ENCODE peak calls at places on chromosomes 3 and 15, in nine cellular contexts. A is GM13977, M is MM.1S, D is GM10248, P is mucosa of descending colon, S is endothelial cell, L is psoas muscle, K is body of pancreas, G is AG10803. J is an unnamed sample.

GRCh38 chr15:72979308-72979707 is 73.0 kb upstream of the NEO1 start:
- DNase-seq in A (no peak), M (no peak), D (no peak), P (no peak), S (no peak), L (no peak), K (no peak), G (no peak), J (no peak)

GRCh38 chr3:197775317-197775716 is 15.7 kb upstream of the LRCH3 start:
- DNase-seq in A (no peak), M (no peak), D (no peak), P (no peak), S (no peak), L (no peak), K (no peak), G (no peak), J (no peak)

GRCh38 chr15:71044006-71044405 is 71.3 kb upstream of the THSD4 start:
- DNase-seq in A (no peak), M (no peak), D (no peak), P (no peak), S (no peak), L (no peak), K (no peak), G (peak; percentile 29), J (no peak)

GRCh38 chr15:98647774-98648653 is at the start of gene IGF1R:
- DNase-seq in A (peak; percentile 91), M (peak; percentile 93), D (peak; percentile 86), P (peak; percentile 87), S (peak; percentile 95), L (peak; percentile 93), K (peak; percentile 91), G (peak; percentile 86), J (peak; percentile 87)

GRCh38 chr3:174822320-174822719 is 36.8 kb upstream of the NAALADL2 start:
- DNase-seq in A (no peak), M (no peak), D (no peak), P (no peak), S (no peak), L (no peak), K (no peak), G (peak; percentile 24), J (no peak)

GRCh38 chr3:49358884-49359225 is 702 bp upstream of the GPX1 start:
- DNase-seq in A (peak; percentile 38), M (no peak), D (peak; percentile 34), P (no peak), S (peak; percentile 57), L (no peak), K (no peak), G (no peak), J (peak; percentile 45)

GRCh38 chr15:48579945-48580671 is 65.4 kb downstream of the FBN1 start:
- DNase-seq in A (no peak), M (no peak), D (no peak), P (no peak), S (no peak), L (no peak), K (no peak), G (peak; percentile 48), J (no peak)

GRCh38 chr15:34709866-34710265 is 44.9 kb downstream of the GJD2 start:
- DNase-seq in A (no peak), M (no peak), D (no peak), P (no peak), S (no peak), L (no peak), K (no peak), G (peak; percentile 80), J (no peak)

GRCh38 chr15:85667491-85668424 is 127.0 kb downstream of the KLHL25 start:
- DNase-seq in A (peak; percentile 74), M (peak; percentile 68), D (peak; percentile 72), P (peak; percentile 34), S (no peak), L (no peak), K (peak; percentile 58), G (peak; percentile 99), J (peak; percentile 72)

GRCh38 chr3:139509631-139510030 is 29.9 kb downstream of the RBP1 start:
- DNase-seq in A (no peak), M (no peak), D (no peak), P (no peak), S (no peak), L (no peak), K (no peak), G (no peak), J (no peak)

GRCh38 chr15:100309984-100310291 is 31.8 kb downstream of the ADAMTS17 start:
- DNase-seq in A (no peak), M (no peak), D (no peak), P (no peak), S (no peak), L (no peak), K (no peak), G (no peak), J (no peak)

GRCh38 chr3:72448858-72449257 is 399.4 kb downstream of the SHQ1 start:
- DNase-seq in A (no peak), M (no peak), D (no peak), P (no peak), S (no peak), L (no peak), K (no peak), G (no peak), J (no peak)

GRCh38 chr15:44712108-44713005 is 1.0 kb downstream of the B2M start:
- DNase-seq in A (peak; percentile 28), M (peak; percentile 87), D (peak; percentile 31), P (peak; percentile 94), S (no peak), L (peak; percentile 61), K (peak; percentile 74), G (peak; percentile 84), J (peak; percentile 35)

GRCh38 chr3:51568041-51568440 is 29.5 kb downstream of the RAD54L2 start:
- DNase-seq in A (no peak), M (no peak), D (no peak), P (no peak), S (no peak), L (no peak), K (no peak), G (peak; percentile 17), J (no peak)

DNA sequence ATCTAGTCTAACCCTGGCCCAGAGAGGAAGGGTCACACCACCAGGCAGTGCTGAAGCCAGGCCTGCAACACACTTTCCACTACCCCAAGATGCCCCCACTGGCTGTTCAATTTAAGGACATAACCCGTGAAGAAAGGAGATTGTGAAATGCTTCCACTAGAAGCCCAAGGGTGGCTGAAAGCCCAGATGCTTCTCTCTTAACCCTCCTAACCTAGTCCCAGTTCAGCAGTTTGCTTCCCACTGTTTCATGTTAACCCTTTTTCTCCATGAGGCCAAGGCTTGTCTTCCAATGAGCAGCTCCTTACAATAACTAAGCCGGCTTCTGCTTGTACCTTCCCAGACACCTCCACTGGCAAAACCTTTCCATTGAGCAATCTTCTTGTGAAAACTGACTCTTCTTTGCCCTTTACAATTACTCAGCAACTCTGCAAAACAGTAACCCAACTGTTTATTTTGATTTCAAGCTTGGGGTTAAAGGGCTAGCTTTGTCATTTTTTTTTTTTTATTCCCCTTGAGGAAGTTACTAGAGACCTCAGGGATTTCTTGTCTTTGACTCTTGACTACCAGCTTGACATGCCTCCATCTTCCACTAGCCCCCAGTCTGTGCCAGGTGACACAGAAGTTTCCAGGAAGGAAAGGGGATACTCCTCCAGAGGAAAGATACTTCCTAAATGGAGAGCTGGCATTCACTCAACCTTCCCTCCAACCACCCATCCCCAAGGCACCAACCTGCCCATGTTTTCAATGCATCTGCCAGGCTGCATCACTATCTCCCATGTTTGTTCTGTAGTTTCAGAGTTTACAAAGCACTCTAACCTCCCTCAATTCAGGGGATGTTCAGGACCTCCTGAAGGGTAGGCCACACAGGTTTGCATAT is 198.6 kb upstream of the LPP start:
- DNase-seq in A (no peak), M (no peak), D (no peak), P (peak; percentile 30), S (no peak), L (peak; percentile 72), K (peak; percentile 9), G (peak; percentile 77), J (no peak)
- TF ChIP-seq CTCF in A (no peak), M (no peak), D (no peak), P (no peak), S (no peak), L (no peak), K (no peak), G (peak; percentile 31), J (no peak)

GRCh38 chr3:111717601-111718000 is 122.5 kb upstream of the ZBED2 start:
- DNase-seq in A (peak; percentile 69), M (peak; percentile 73), D (peak; percentile 73), P (peak; percentile 79), S (peak; percentile 48), L (peak; percentile 80), K (peak; percentile 88), G (peak; percentile 85), J (peak; percentile 72)
- TF ChIP-seq CTCF in A (peak; percentile 92), M (peak; percentile 96), D (peak; percentile 91), P (peak; percentile 86), S (peak; percentile 93), L (peak; percentile 98), K (peak; percentile 98), G (peak; percentile 94), J (peak; percentile 88)

GRCh38 chr15:91586542-91586941 is 267.0 kb upstream of the SLCO3A1 start:
- DNase-seq in A (no peak), M (no peak), D (no peak), P (no peak), S (no peak), L (no peak), K (no peak), G (no peak), J (no peak)

GRCh38 chr15:91592586-91592985 is 260.9 kb upstream of the SLCO3A1 start:
- DNase-seq in A (no peak), M (no peak), D (no peak), P (no peak), S (no peak), L (no peak), K (no peak), G (no peak), J (no peak)

GRCh38 chr15:91593653-91594052 is 259.9 kb upstream of the SLCO3A1 start:
- DNase-seq in A (no peak), M (peak; percentile 53), D (no peak), P (no peak), S (no peak), L (no peak), K (no peak), G (no peak), J (no peak)

GRCh38 chr15:91593081-91593480 is 260.4 kb upstream of the SLCO3A1 start:
- DNase-seq in A (no peak), M (peak; percentile 63), D (no peak), P (no peak), S (no peak), L (no peak), K (no peak), G (peak; percentile 48), J (no peak)

DNA sequence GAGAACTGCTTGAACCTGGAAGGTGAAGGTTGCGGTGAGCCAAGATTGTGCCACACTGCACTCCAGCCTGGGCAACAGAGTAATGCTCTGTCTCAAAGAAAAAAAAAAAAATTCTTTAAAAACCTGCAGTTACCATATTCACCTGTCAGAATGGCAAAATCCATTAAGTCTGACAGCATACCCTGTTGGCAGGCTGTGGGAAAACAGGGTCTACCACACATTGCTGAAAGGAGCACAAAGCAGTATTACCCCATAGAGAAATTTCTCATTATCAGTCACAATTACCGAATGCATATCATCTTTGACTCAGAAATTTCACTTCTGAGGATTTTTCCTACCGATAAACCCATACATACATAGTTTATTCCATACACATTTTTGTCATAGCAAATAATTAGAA is 264.1 kb upstream of the SLCO3A1 start:
- DNase-seq in A (no peak), M (no peak), D (no peak), P (no peak), S (no peak), L (no peak), K (no peak), G (no peak), J (no peak)
- TF ChIP-seq CTCF in A (no peak), M (peak; percentile 3), D (no peak), P (no peak), S (peak; percentile 20), L (no peak), K (no peak), G (no peak), J (no peak)

GRCh38 chr3:186261638-186262037 is 100.4 kb downstream of the DGKG start:
- DNase-seq in A (peak; percentile 42), M (peak; percentile 29), D (peak; percentile 32), P (no peak), S (peak; percentile 29), L (no peak), K (no peak), G (no peak), J (peak; percentile 44)
- TF ChIP-seq CTCF in A (peak; percentile 57), M (peak; percentile 42), D (peak; percentile 39), P (no peak), S (peak; percentile 63), L (no peak), K (peak; percentile 9), G (peak; percentile 25), J (peak; percentile 25)